ENCODE peak calls at places on chromosomes 1 and 21, in six cellular contexts. H is CD4-positive, alpha-beta memory T cell; W is mesendoderm; Z is fibroblast of lung; K is BE2C; U is upper lobe of left lung. L is an unnamed sample. For H3K4me1, the result is how much of the 10 kb centered on the place peaks cover.

GRCh38 chr1:204989266-204990058 is 53.5 kb upstream of the CNTN2 start:
- DNase-seq in H (peak), W (peak), Z (peak), K (peak), U (peak), L (peak)

GRCh38 chr1:230459463-230459862 is 33.3 kb upstream of the PGBD5 start:
- DNase-seq in H (no peak), W (no peak), Z (peak), K (no peak), U (no peak), L (peak)

GRCh38 chr1:196385109-196385508 is 223.1 kb downstream of the KCNT2 start:
- DNase-seq in H (no peak), W (no peak), Z (no peak), K (no peak), U (no peak), L (no peak)

GRCh38 chr1:221264848-221265247 is 385.6 kb downstream of the HLX start:
- DNase-seq in H (no peak), W (no peak), Z (peak), K (no peak), U (no peak), L (no peak)

GRCh38 chr21:37546299-37546908 is 179.8 kb downstream of the DYRK1A start:
- DNase-seq in H (no peak), W (no peak), Z (no peak), K (no peak), U (no peak), L (no peak)

GRCh38 chr1:171983584-171983983 is 142.3 kb downstream of the DNM3 start:
- DNase-seq in H (no peak), W (peak), Z (peak), K (no peak), U (no peak), L (peak)

GRCh38 chr1:201904579-201904978 is 15.9 kb downstream of the SHISA4 start:
- DNase-seq in H (no peak), W (peak), Z (peak), K (no peak), U (no peak), L (no peak)

GRCh38 chr1:204323887-204324286 is 35.8 kb downstream of the PLEKHA6 start:
- DNase-seq in H (no peak), W (no peak), Z (peak), K (no peak), U (peak), L (no peak)

GRCh38 chr1:232886304-232886703 is 64.1 kb upstream of the NTPCR start:
- DNase-seq in H (no peak), W (no peak), Z (no peak), K (no peak), U (no peak), L (no peak)

GRCh38 chr1:40799351-40799867 is 15.8 kb downstream of the KCNQ4 start:
- DNase-seq in H (no peak), W (no peak), Z (peak), K (no peak), U (no peak), L (no peak)

GRCh38 chr1:212233321-212233720 is 51.9 kb upstream of the PPP2R5A start:
- DNase-seq in H (no peak), W (no peak), Z (no peak), K (no peak), U (peak), L (no peak)

GRCh38 chr21:33657124-33657842 is 15.0 kb downstream of the ITSN1 start:
- DNase-seq in H (no peak), W (no peak), Z (peak), K (no peak), U (no peak), L (no peak)

GRCh38 chr1:167263344-167263743 is 42.7 kb downstream of the POU2F1 start:
- DNase-seq in H (no peak), W (no peak), Z (no peak), K (no peak), U (no peak), L (no peak)

GRCh38 chr1:75053207-75053606 is 81.0 kb upstream of the LHX8 start:
- DNase-seq in H (no peak), W (peak), Z (no peak), K (no peak), U (no peak), L (no peak)

GRCh38 chr1:47809301-47810084 is 187.7 kb downstream of the TRABD2B start:
- DNase-seq in H (no peak), W (peak), Z (no peak), K (no peak), U (no peak), L (no peak)

GRCh38 chr1:5977494-5978444 is 14.5 kb downstream of the NPHP4 start:
- DNase-seq in H (peak), W (peak), Z (peak), K (no peak), U (peak), L (no peak)

GRCh38 chr1:31866450-31866801 is 50.6 kb upstream of the SPOCD1 start:
- DNase-seq in H (no peak), W (no peak), Z (no peak), K (no peak), U (no peak), L (no peak)

GRCh38 chr1:56903778-56904177 is 49.2 kb downstream of the C8A start:
- DNase-seq in H (no peak), W (no peak), Z (no peak), K (no peak), U (no peak), L (no peak)

GRCh38 chr1:22184892-22185612 is 42.2 kb upstream of the WNT4 start:
- DNase-seq in H (no peak), W (peak), Z (peak), K (no peak), U (no peak), L (peak)

GRCh38 chr1:154546264-154547043 is 12.0 kb downstream of the UBE2Q1 start:
- DNase-seq in H (peak), W (peak), Z (peak), K (peak), U (peak), L (peak)

GRCh38 chr21:42153046-42153685 is 65.8 kb upstream of the ABCG1 start:
- DNase-seq in H (no peak), W (no peak), Z (no peak), K (no peak), U (no peak), L (no peak)

GRCh38 chr1:39575191-39576015 is 1.2 kb downstream of the PABPC4 start:
- DNase-seq in H (peak), W (peak), Z (peak), K (peak), U (peak), L (peak)

GRCh38 chr1:109357673-109358072 is 40.0 kb downstream of the SORT1 start:
- DNase-seq in H (no peak), W (no peak), Z (peak), K (no peak), U (no peak), L (no peak)

GRCh38 chr1:216627252-216627651 is 96.0 kb downstream of the ESRRG start:
- DNase-seq in H (no peak), W (no peak), Z (peak), K (no peak), U (no peak), L (no peak)

GRCh38 chr1:51236548-51237312 is 657 bp downstream of the RNF11 start:
- DNase-seq in H (peak), W (peak), Z (peak), K (peak), U (peak), L (peak)

GRCh38 chr1:32703479-32704291 is 1.1 kb upstream of the SYNC start:
- DNase-seq in H (no peak), W (peak), Z (peak), K (no peak), U (no peak), L (no peak)

GRCh38 chr1:53293123-53293522 is 34.7 kb downstream of the LRP8 start:
- DNase-seq in H (no peak), W (no peak), Z (peak), K (no peak), U (no peak), L (no peak)

GRCh38 chr1:91741301-91741700 is 144.7 kb downstream of the TGFBR3 start:
- DNase-seq in H (no peak), W (peak), Z (no peak), K (no peak), U (no peak), L (no peak)

GRCh38 chr1:205667909-205668643 is 12.2 kb downstream of the SLC45A3 start:
- DNase-seq in H (no peak), W (no peak), Z (no peak), K (no peak), U (no peak), L (no peak)

GRCh38 chr1:228166170-228166936 is 749 bp downstream of the IBA57 start:
- DNase-seq in H (peak), W (peak), Z (peak), K (peak), U (peak), L (peak)

GRCh38 chr1:231918239-231919015 is 291.8 kb downstream of the DISC1 start:
- DNase-seq in H (peak), W (peak), Z (peak), K (no peak), U (no peak), L (no peak)

GRCh38 chr1:31099283-31100063 is 34.0 kb upstream of the PUM1 start:
- DNase-seq in H (no peak), W (no peak), Z (no peak), K (no peak), U (peak), L (no peak)

GRCh38 chr1:29303201-29304024 is 67.1 kb downstream of the PTPRU start:
- DNase-seq in H (no peak), W (no peak), Z (no peak), K (no peak), U (no peak), L (no peak)

GRCh38 chr1:163730366-163730765 is 408.6 kb downstream of the NUF2 start:
- DNase-seq in H (no peak), W (no peak), Z (peak), K (no peak), U (no peak), L (no peak)

GRCh38 chr1:84365225-84366221 is 32.8 kb upstream of the DNASE2B start:
- DNase-seq in H (no peak), W (no peak), Z (peak), K (no peak), U (peak), L (peak)

GRCh38 chr1:115893545-115893944 is 52.6 kb upstream of the NHLH2 start:
- DNase-seq in H (no peak), W (peak), Z (no peak), K (no peak), U (no peak), L (no peak)
- H3K4me1 ChIP-seq in H (under half), W (under half), Z (under half), K (under half), U (under half), L (under half)

GRCh38 chr1:26832249-26832960 is 5.9 kb downstream of the ZDHHC18 start:
- DNase-seq in H (no peak), W (no peak), Z (no peak), K (no peak), U (no peak), L (no peak)
- H3K4me1 ChIP-seq in H (half or more), W (under half), Z (under half), K (under half), U (under half), L (under half)

GRCh38 chr1:183100575-183100974 is 77.4 kb downstream of the LAMC1 start:
- DNase-seq in H (no peak), W (no peak), Z (no peak), K (no peak), U (no peak), L (no peak)
- H3K4me1 ChIP-seq in H (under half), W (under half), Z (under half), K (under half), U (under half), L (under half)

GRCh38 chr1:151946366-151946764 is 37.1 kb upstream of the THEM4 start:
- DNase-seq in H (peak), W (no peak), Z (no peak), K (no peak), U (no peak), L (no peak)
- H3K4me1 ChIP-seq in H (under half), W (under half), Z (under half), K (under half), U (under half), L (under half)

DNA sequence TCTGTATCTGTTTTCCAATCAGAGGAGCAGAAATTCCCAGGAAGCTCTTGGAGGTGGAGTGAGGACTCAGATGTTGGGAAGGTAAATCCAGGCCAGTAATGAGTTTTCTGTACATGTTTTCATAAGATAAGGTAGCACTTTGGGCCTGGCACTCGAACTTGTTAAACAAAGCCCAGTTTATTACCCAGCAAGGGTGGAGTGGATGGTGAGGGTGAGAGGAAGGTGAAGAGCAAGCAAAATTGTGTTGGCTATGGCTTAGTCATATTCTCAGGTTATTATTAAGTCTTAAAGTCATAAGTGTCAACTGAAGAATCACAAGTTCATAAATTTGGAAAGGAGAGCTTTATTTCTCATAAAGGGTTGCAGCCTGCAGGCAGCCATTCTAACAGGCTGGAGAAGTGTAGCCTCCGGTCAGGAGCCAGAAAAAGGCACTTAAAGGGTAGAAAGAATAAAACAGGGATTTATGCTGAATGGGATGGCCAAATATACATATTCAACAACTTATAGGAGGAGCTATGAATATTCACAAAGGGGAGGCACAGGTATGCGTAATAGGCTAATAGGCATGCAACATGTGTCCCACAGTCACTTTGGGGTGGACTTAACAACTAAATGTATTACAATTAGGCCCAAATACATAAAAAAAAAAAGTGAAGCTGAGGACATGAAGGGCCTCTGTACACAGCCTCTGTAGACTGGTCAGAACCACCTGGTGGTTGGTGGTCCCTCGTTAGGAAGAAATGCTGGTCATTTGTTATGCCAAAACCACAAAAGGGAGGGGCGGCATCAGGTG is 523.9 kb downstream of the LMO4 start:
- DNase-seq in H (no peak), W (no peak), Z (no peak), K (no peak), U (peak), L (no peak)
- H3K4me1 ChIP-seq in H (under half), W (under half), Z (under half), K (under half), U (under half), L (under half)

DNA sequence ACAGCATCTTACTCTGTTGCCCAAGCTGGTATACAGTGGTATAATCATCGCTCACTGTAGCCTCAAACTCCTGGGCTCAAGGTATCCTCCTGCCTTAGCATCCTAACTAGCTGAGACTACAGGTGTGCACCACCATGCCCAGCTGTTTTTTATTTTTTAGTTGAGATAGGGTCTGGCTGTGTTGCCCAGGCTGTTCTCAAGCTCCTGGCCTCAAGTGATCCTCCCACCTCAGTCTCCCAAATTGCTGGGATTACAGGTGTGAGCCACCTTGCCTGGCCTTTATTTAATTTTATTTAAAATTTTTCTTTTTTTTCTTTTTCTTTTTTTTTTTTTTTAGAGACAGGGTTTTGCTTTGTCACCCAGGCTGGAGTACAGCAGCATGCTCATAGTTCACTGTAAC is 9.2 kb downstream of the MAP7D1 start:
- DNase-seq in H (no peak), W (no peak), Z (no peak), K (no peak), U (no peak), L (no peak)
- H3K4me1 ChIP-seq in H (half or more), W (under half), Z (under half), K (under half), U (under half), L (under half)

GRCh38 chr1:12472798-12473551 is 145.0 kb downstream of the DHRS3 start:
- DNase-seq in H (peak), W (no peak), Z (no peak), K (no peak), U (peak), L (no peak)
- H3K4me1 ChIP-seq in H (half or more), W (under half), Z (under half), K (under half), U (under half), L (under half)

GRCh38 chr1:45682942-45683341 is 3.4 kb downstream of the GPBP1L1 start:
- DNase-seq in H (no peak), W (no peak), Z (no peak), K (no peak), U (no peak), L (no peak)
- H3K4me1 ChIP-seq in H (half or more), W (under half), Z (under half), K (under half), U (half or more), L (half or more)